ENCODE peak calls at places on chromosomes 16 and 17, in six cellular contexts. K is heart left ventricle, S is colonic mucosa, B is left ventricle myocardium inferior, C is SK-N-SH, P is right atrium auricular region. R is an unnamed sample.

GRCh38 chr17:17391575-17392370 is 85.0 kb upstream of the MED9 start:
- DNase-seq in S (no peak), P (no peak), B (no peak), C (no peak), K (peak; percentile 30), R (no peak)

GRCh38 chr17:49783051-49783715 is 5.3 kb upstream of the KAT7 start:
- DNase-seq in K (no peak), B (peak; percentile 42), P (no peak), C (no peak), S (no peak), R (peak; percentile 49)

GRCh38 chr16:48971571-48972071 is 310.0 kb downstream of the CBLN1 start:
- DNase-seq in P (no peak), C (no peak), K (no peak), S (no peak), B (no peak), R (peak; percentile 32)

GRCh38 chr17:65633988-65634387 is 72.5 kb upstream of the AXIN2 start:
- DNase-seq in B (no peak), C (no peak), P (no peak), S (no peak), K (no peak), R (no peak)

GRCh38 chr17:37417852-37418251 is 11.2 kb downstream of the TADA2A start:
- DNase-seq in K (no peak), C (no peak), S (no peak), P (no peak), B (no peak), R (no peak)

GRCh38 chr17:20010099-20010863 is 1.1 kb downstream of the SPECC1 start:
- DNase-seq in S (peak; percentile 31), C (peak; percentile 64), P (peak; percentile 61), K (no peak), B (peak; percentile 28), R (peak; percentile 62)

GRCh38 chr17:2996208-2996855 is 67.1 kb downstream of the OR1D5 start:
- DNase-seq in S (no peak), B (no peak), P (no peak), C (no peak), K (peak; percentile 30), R (no peak)

GRCh38 chr16:67563708-67564468 is 1.6 kb downstream of the CTCF start:
- DNase-seq in P (no peak), C (peak; percentile 16), B (no peak), K (no peak), S (peak; percentile 62), R (peak; percentile 71)

GRCh38 chr17:258906-259305 is 77.5 kb upstream of the DOC2B start:
- DNase-seq in S (peak; percentile 12), C (no peak), K (no peak), P (no peak), B (no peak), R (peak; percentile 7)

GRCh38 chr16:30526137-30526822 is at the start of gene ZNF768:
- DNase-seq in S (peak; percentile 76), P (no peak), B (peak; percentile 39), C (peak; percentile 94), K (peak; percentile 88), R (peak; percentile 50)

GRCh38 chr16:83420206-83420760 is 387.5 kb upstream of the HSBP1 start:
- DNase-seq in S (no peak), B (no peak), C (no peak), K (no peak), P (no peak), R (no peak)

GRCh38 chr16:23771027-23771426 is 16.2 kb downstream of the CHP2 start:
- DNase-seq in C (no peak), K (no peak), S (no peak), P (no peak), B (no peak), R (no peak)

GRCh38 chr17:32303861-32304288 is 38.1 kb downstream of the C17orf75 start:
- DNase-seq in S (no peak), P (no peak), B (no peak), C (peak; percentile 53), K (no peak), R (no peak)

GRCh38 chr17:72539981-72540897 is 419.4 kb downstream of the SOX9 start:
- DNase-seq in C (peak; percentile 99), S (peak; percentile 81), B (peak; percentile 68), P (peak; percentile 80), K (peak; percentile 90), R (no peak)

GRCh38 chr17:9813166-9813565 is 8.7 kb downstream of the GSG1L2 start:
- DNase-seq in K (no peak), P (no peak), S (no peak), C (no peak), B (no peak), R (no peak)

GRCh38 chr17:65604070-65604469 is 42.6 kb upstream of the AXIN2 start:
- DNase-seq in K (no peak), C (no peak), P (no peak), B (no peak), S (no peak), R (no peak)

GRCh38 chr16:57146735-57147134 is 39.1 kb downstream of the PSME3IP1 start:
- DNase-seq in B (no peak), S (no peak), P (no peak), C (peak; percentile 57), K (no peak), R (no peak)
- TF ChIP-seq CTCF in B (peak; percentile 13), S (no peak), P (no peak), C (peak; percentile 38), K (no peak), R (no peak)

GRCh38 chr16:84714028-84714427 is 14.2 kb downstream of the USP10 start:
- DNase-seq in P (no peak), C (no peak), S (no peak), B (no peak), K (no peak), R (no peak)
- H3K4me1 ChIP-seq in P (no peaks in the 10 kb centered on the region), C (peaks cover 3% of the 10 kb centered on the region), S (no peaks in the 10 kb centered on the region), B (peaks cover 79% of the 10 kb centered on the region), K (peaks cover 24% of the 10 kb centered on the region), R (no peaks in the 10 kb centered on the region)

DNA sequence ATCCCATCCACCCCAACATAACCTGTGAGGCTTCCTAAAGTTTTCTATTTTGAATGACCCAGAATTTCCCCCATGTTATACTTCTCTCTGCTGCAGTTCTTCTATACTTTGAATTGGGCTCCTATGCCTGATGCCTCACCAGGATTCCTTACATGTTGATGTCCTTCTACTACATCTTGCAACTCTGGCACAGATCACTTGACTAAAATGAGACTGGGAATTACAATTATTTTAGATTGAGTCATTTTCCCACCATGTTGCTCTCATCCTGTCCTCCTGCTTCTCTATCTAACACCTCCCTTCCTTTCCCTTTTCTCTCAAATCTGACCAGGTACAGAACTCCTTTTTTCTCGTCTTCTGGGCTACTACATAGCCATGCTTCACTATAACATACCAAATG is 314.0 kb upstream of the KCNJ16 start:
- DNase-seq in P (no peak), K (no peak), S (no peak), C (no peak), B (no peak), R (no peak)
- H3K9me3 ChIP-seq in P (no peaks in the 10 kb centered on the region), K (no peaks in the 10 kb centered on the region), S (no peaks in the 10 kb centered on the region), C (no peaks in the 10 kb centered on the region), B (no peaks in the 10 kb centered on the region), R (no peaks in the 10 kb centered on the region)

GRCh38 chr16:72664480-72665408 is 383.2 kb downstream of the ZFHX3 start:
- DNase-seq in C (peak; percentile 93), B (peak; percentile 94), P (peak; percentile 96), K (peak; percentile 94), S (peak; percentile 98), R (peak; percentile 99)
- TF ChIP-seq CTCF in C (peak; percentile 22), B (no peak), P (peak; percentile 17), K (no peak), S (no peak), R (no peak)

GRCh38 chr16:14368399-14368798 is 261.7 kb downstream of the PARN start:
- DNase-seq in C (no peak), S (no peak), P (no peak), B (no peak), K (no peak), R (no peak)
- H3K4me1 ChIP-seq in C (no peaks in the 10 kb centered on the region), S (no peaks in the 10 kb centered on the region), P (no peaks in the 10 kb centered on the region), B (peaks cover 7% of the 10 kb centered on the region), K (no peaks in the 10 kb centered on the region), R (no peaks in the 10 kb centered on the region)

GRCh38 chr16:79815049-79815448 is 214.5 kb upstream of the MAF start:
- DNase-seq in P (no peak), S (no peak), C (no peak), K (no peak), B (no peak), R (no peak)
- H3K9me3 ChIP-seq in P (no peaks in the 10 kb centered on the region), S (no peaks in the 10 kb centered on the region), C (no peaks in the 10 kb centered on the region), K (no peaks in the 10 kb centered on the region), B (no peaks in the 10 kb centered on the region), R (no peaks in the 10 kb centered on the region)

GRCh38 chr17:81402530-81402941 is 7.3 kb downstream of the BAHCC1 start:
- DNase-seq in B (peak; percentile 60), K (no peak), P (no peak), S (no peak), C (no peak), R (no peak)

GRCh38 chr17:81401727-81402529 is 6.7 kb downstream of the BAHCC1 start:
- DNase-seq in S (peak; percentile 62), K (no peak), B (peak; percentile 61), C (peak; percentile 81), P (no peak), R (no peak)

GRCh38 chr17:81404557-81405165 is 9.4 kb downstream of the BAHCC1 start:
- DNase-seq in S (peak; percentile 57), B (no peak), K (no peak), P (no peak), C (no peak), R (peak; percentile 72)

GRCh38 chr17:81403671-81404534 is 8.6 kb downstream of the BAHCC1 start:
- DNase-seq in P (no peak), K (no peak), C (peak; percentile 73), B (peak; percentile 42), S (no peak), R (peak; percentile 79)

GRCh38 chr17:81403040-81403467 is 7.8 kb downstream of the BAHCC1 start:
- DNase-seq in B (no peak), P (no peak), K (no peak), C (no peak), S (no peak), R (no peak)
- TF ChIP-seq CTCF in B (no peak), P (no peak), K (no peak), C (peak; percentile 46), S (no peak), R (no peak)

R was measured in uterus.